ENCODE peak calls at places on chromosomes 12 and 14, in ten cellular contexts. V is cardiac muscle cell; G is Kasumi-1; A is germinal center; D is heart right ventricle; H is BJ; I is stimulated activated CD8-positive, alpha-beta memory T cell treated with anti-CD3 and anti-CD28 coated beads, Interleukin-7, amount 100 ng/mL, for 1 hour; Z is BE2C; B is OCI-LY7; J is osteocyte. C is an unnamed sample.

GRCh38 chr12:30990316-30990715 is 63.8 kb downstream of the TSPAN11 start:
- DNase-seq in V (no peak), G (no peak), A (no peak), D (no peak), H (no peak), I (no peak), Z (no peak), B (no peak), J (no peak), C (no peak)

GRCh38 chr14:39071096-39071495 is 31.9 kb downstream of the SEC23A start:
- DNase-seq in V (no peak), G (no peak), A (no peak), D (no peak), H (no peak), I (no peak), Z (no peak), B (no peak), J (no peak), C (no peak)

GRCh38 chr12:49121047-49121696 is 10.0 kb downstream of the TUBA1B start:
- DNase-seq in V (peak; percentile 65), G (peak; percentile 14), A (no peak), D (no peak), H (no peak), I (no peak), Z (peak; percentile 54), B (peak; percentile 26), J (no peak), C (peak; percentile 41)

GRCh38 chr14:101446387-101446969 is 114.8 kb upstream of the DIO3 start:
- DNase-seq in V (no peak), G (no peak), A (no peak), D (no peak), H (no peak), I (no peak), Z (no peak), B (no peak), J (no peak), C (no peak)

GRCh38 chr12:4031703-4032291 is 158.6 kb upstream of the PARP11 start:
- DNase-seq in V (no peak), G (no peak), A (no peak), D (peak; percentile 14), H (no peak), I (no peak), Z (no peak), B (no peak), J (no peak), C (peak; percentile 69)

GRCh38 chr12:112380663-112381420 is 1.4 kb downstream of the HECTD4 start:
- DNase-seq in V (peak; percentile 10), G (no peak), A (no peak), D (peak; percentile 10), H (no peak), I (no peak), Z (peak; percentile 36), B (peak; percentile 41), J (no peak), C (no peak)

GRCh38 chr12:65305346-65305950 is 27.0 kb downstream of the MSRB3 start:
- DNase-seq in V (no peak), G (no peak), A (no peak), D (no peak), H (no peak), I (no peak), Z (no peak), B (no peak), J (no peak), C (no peak)

GRCh38 chr12:9731797-9732196 is 1.1 kb downstream of the CLECL1 start:
- DNase-seq in V (no peak), G (no peak), A (peak; percentile 35), D (no peak), H (no peak), I (no peak), Z (no peak), B (peak; percentile 77), J (no peak), C (no peak)

GRCh38 chr12:115096673-115097349 is 412.8 kb upstream of the TBX3 start:
- DNase-seq in V (no peak), G (no peak), A (no peak), D (peak; percentile 17), H (peak; percentile 34), I (no peak), Z (no peak), B (no peak), J (no peak), C (no peak)

GRCh38 chr12:3416159-3416558 is 74.8 kb upstream of the PRMT8 start:
- DNase-seq in V (no peak), G (no peak), A (no peak), D (no peak), H (no peak), I (no peak), Z (no peak), B (no peak), J (no peak), C (no peak)